ENCODE peak calls at places on chromosomes 7 and 10, in seven cellular contexts. One of them, this sample, is unnamed.

GRCh38 chr7:19982841-19983835 is 209.7 kb upstream of the TMEM196 start:
- DNase-seq in HCT116: peak; percentile 35
- DNase-seq in K562: no peak
- DNase-seq in GM12878: peak; percentile 38
- DNase-seq in SK-N-SH: no peak
- DNase-seq in HepG2: peak; percentile 6
- DNase-seq in H1: no peak
- DNase-seq in this sample: no peak

GRCh38 chr10:107790271-107790670 is 625.8 kb upstream of the SORCS1 start:
- DNase-seq in HCT116: no peak
- DNase-seq in K562: no peak
- DNase-seq in GM12878: no peak
- DNase-seq in SK-N-SH: no peak
- DNase-seq in HepG2: no peak
- DNase-seq in H1: no peak
- DNase-seq in this sample: no peak

GRCh38 chr10:22803201-22803895 is 89.0 kb upstream of the PIP4K2A start:
- DNase-seq in HCT116: no peak
- DNase-seq in K562: no peak
- DNase-seq in GM12878: no peak
- DNase-seq in SK-N-SH: no peak
- DNase-seq in HepG2: no peak
- DNase-seq in H1: no peak
- DNase-seq in this sample: peak; percentile 16

GRCh38 chr7:46932656-46933424 is 649.1 kb downstream of the TNS3 start:
- DNase-seq in HCT116: no peak
- DNase-seq in K562: no peak
- DNase-seq in GM12878: no peak
- DNase-seq in SK-N-SH: peak; percentile 81
- DNase-seq in HepG2: no peak
- DNase-seq in H1: no peak
- DNase-seq in this sample: peak; percentile 51

GRCh38 chr7:17030559-17030958 is 148.8 kb upstream of the AGR3 start:
- DNase-seq in HCT116: no peak
- DNase-seq in K562: no peak
- DNase-seq in GM12878: no peak
- DNase-seq in SK-N-SH: no peak
- DNase-seq in HepG2: no peak
- DNase-seq in H1: no peak
- DNase-seq in this sample: no peak

GRCh38 chr7:106679153-106679931 is 18.4 kb upstream of the CCDC71L start:
- DNase-seq in HCT116: no peak
- DNase-seq in K562: peak; percentile 81
- DNase-seq in GM12878: no peak
- DNase-seq in SK-N-SH: no peak
- DNase-seq in HepG2: no peak
- DNase-seq in H1: no peak
- DNase-seq in this sample: no peak

GRCh38 chr7:16794990-16795389 is 9.8 kb downstream of the AGR2 start:
- DNase-seq in HCT116: no peak
- DNase-seq in K562: no peak
- DNase-seq in GM12878: no peak
- DNase-seq in SK-N-SH: peak; percentile 20
- DNase-seq in HepG2: no peak
- DNase-seq in H1: no peak
- DNase-seq in this sample: no peak

GRCh38 chr10:28924585-28925153 is 247.3 kb downstream of the BAMBI start:
- DNase-seq in HCT116: no peak
- DNase-seq in K562: no peak
- DNase-seq in GM12878: no peak
- DNase-seq in SK-N-SH: no peak
- DNase-seq in HepG2: no peak
- DNase-seq in H1: no peak
- DNase-seq in this sample: no peak

GRCh38 chr10:21634599-21635365 is 100.8 kb downstream of the MLLT10 start:
- DNase-seq in HCT116: no peak
- DNase-seq in K562: no peak
- DNase-seq in GM12878: no peak
- DNase-seq in SK-N-SH: no peak
- DNase-seq in HepG2: no peak
- DNase-seq in H1: no peak
- DNase-seq in this sample: peak; percentile 15

GRCh38 chr7:47556511-47557180 is 25.3 kb downstream of the TNS3 start:
- DNase-seq in HCT116: no peak
- DNase-seq in K562: no peak
- DNase-seq in GM12878: no peak
- DNase-seq in SK-N-SH: no peak
- DNase-seq in HepG2: no peak
- DNase-seq in H1: no peak
- DNase-seq in this sample: no peak

GRCh38 chr10:73263948-73264347 is 11.5 kb upstream of the MRPS16 start:
- DNase-seq in HCT116: no peak
- DNase-seq in K562: no peak
- DNase-seq in GM12878: no peak
- DNase-seq in SK-N-SH: peak; percentile 34
- DNase-seq in HepG2: peak; percentile 17
- DNase-seq in H1: no peak
- DNase-seq in this sample: peak; percentile 47

GRCh38 chr10:69716711-69717560 is 84.8 kb upstream of the COL13A1 start:
- DNase-seq in HCT116: peak; percentile 51
- DNase-seq in K562: peak; percentile 75
- DNase-seq in GM12878: no peak
- DNase-seq in SK-N-SH: peak; percentile 84
- DNase-seq in HepG2: peak; percentile 35
- DNase-seq in H1: peak; percentile 46
- DNase-seq in this sample: peak; percentile 70

GRCh38 chr7:115056019-115056418 is 134.1 kb downstream of the MDFIC start:
- DNase-seq in HCT116: no peak
- DNase-seq in K562: no peak
- DNase-seq in GM12878: no peak
- DNase-seq in SK-N-SH: no peak
- DNase-seq in HepG2: no peak
- DNase-seq in H1: no peak
- DNase-seq in this sample: no peak

GRCh38 chr10:27908231-27908630 is 90.6 kb downstream of the ODAD2 start:
- DNase-seq in HCT116: no peak
- DNase-seq in K562: no peak
- DNase-seq in GM12878: no peak
- DNase-seq in SK-N-SH: no peak
- DNase-seq in HepG2: peak; percentile 8
- DNase-seq in H1: no peak
- DNase-seq in this sample: no peak

DNA sequence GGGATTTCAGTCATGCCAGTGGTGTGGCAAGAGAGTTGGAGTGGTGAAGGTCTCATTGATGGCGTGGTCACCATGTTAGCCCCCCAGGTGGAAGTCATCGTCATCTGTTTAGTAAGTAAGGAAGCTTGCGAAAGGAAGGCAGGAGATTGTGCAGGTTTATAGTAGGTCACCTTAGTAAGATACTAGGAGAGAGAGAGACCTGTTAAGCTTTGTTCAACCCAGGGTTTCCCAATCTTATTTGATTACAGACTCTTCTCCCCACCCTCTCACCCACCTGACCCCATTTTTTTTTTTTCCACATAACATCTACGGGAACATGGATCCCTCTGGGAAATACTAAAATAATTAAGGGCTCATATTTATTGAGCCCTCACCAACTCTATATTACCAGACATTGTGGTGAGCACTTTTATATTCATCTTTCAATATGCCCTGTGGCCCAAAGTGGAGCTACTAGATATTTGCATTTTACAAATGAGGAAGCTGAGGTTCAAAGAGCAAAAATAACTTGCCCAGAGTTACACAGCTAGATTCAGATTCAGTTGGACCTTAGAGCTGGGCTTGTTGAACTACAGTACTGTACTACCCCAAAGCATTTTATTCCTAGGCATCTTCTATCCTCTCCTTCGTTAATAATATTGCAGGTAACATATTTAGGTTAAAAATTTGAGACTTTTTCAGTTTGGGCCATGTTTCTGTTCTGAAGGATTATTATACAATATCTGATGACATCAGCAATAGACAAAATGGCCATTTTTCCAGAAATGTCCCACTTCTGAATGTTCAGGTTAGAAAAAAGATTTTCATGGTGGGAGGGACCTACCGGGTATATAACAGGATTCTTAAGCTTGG is 13.2 kb downstream of the PRXL2A start:
- DNase-seq in HCT116: no peak
- DNase-seq in K562: no peak
- DNase-seq in GM12878: peak; percentile 40
- DNase-seq in SK-N-SH: no peak
- DNase-seq in HepG2: no peak
- DNase-seq in H1: no peak
- DNase-seq in this sample: no peak
- TF ChIP-seq JUND in HCT116: no peak
- TF ChIP-seq JUND in K562: no peak
- TF ChIP-seq JUND in GM12878: no peak
- TF ChIP-seq JUND in SK-N-SH: no peak
- TF ChIP-seq JUND in HepG2: no peak
- TF ChIP-seq JUND in H1: no peak
- TF ChIP-seq JUND in this sample: no peak

GRCh38 chr7:90595341-90595800 is 750 bp upstream of the CDK14 start:
- DNase-seq in HCT116: no peak
- DNase-seq in K562: no peak
- DNase-seq in GM12878: no peak
- DNase-seq in SK-N-SH: no peak
- DNase-seq in HepG2: no peak
- DNase-seq in H1: no peak
- DNase-seq in this sample: no peak

GRCh38 chr7:90597527-90597871 is 1.4 kb downstream of the CDK14 start:
- DNase-seq in HCT116: no peak
- DNase-seq in K562: no peak
- DNase-seq in GM12878: no peak
- DNase-seq in SK-N-SH: no peak
- DNase-seq in HepG2: no peak
- DNase-seq in H1: no peak
- DNase-seq in this sample: no peak

GRCh38 chr7:90597879-90598278 is 1.8 kb downstream of the CDK14 start:
- DNase-seq in HCT116: no peak
- DNase-seq in K562: no peak
- DNase-seq in GM12878: no peak
- DNase-seq in SK-N-SH: no peak
- DNase-seq in HepG2: no peak
- DNase-seq in H1: no peak
- DNase-seq in this sample: no peak

GRCh38 chr7:90595801-90596683 is at the start of gene CDK14:
- DNase-seq in HCT116: peak; percentile 23
- DNase-seq in K562: peak; percentile 84
- DNase-seq in GM12878: no peak
- DNase-seq in SK-N-SH: peak; percentile 96
- DNase-seq in HepG2: peak; percentile 46
- DNase-seq in H1: no peak
- DNase-seq in this sample: peak; percentile 73

GRCh38 chr7:90596745-90597526 is 815 bp downstream of the CDK14 start:
- DNase-seq in HCT116: no peak
- DNase-seq in K562: no peak
- DNase-seq in GM12878: peak; percentile 40
- DNase-seq in SK-N-SH: peak; percentile 82
- DNase-seq in HepG2: no peak
- DNase-seq in H1: no peak
- DNase-seq in this sample: peak; percentile 49
- TF ChIP-seq JUND in HCT116: no peak
- TF ChIP-seq JUND in K562: no peak
- TF ChIP-seq JUND in GM12878: no peak
- TF ChIP-seq JUND in SK-N-SH: no peak
- TF ChIP-seq JUND in HepG2: no peak
- TF ChIP-seq JUND in H1: no peak
- TF ChIP-seq JUND in this sample: no peak

GRCh38 chr10:85225311-85225710 is 896.9 kb downstream of the CCSER2 start:
- DNase-seq in HCT116: no peak
- DNase-seq in K562: no peak
- DNase-seq in GM12878: no peak
- DNase-seq in SK-N-SH: no peak
- DNase-seq in HepG2: no peak
- DNase-seq in H1: no peak
- DNase-seq in this sample: no peak
- TF ChIP-seq JUND in HCT116: no peak
- TF ChIP-seq JUND in K562: no peak
- TF ChIP-seq JUND in GM12878: no peak
- TF ChIP-seq JUND in SK-N-SH: no peak
- TF ChIP-seq JUND in HepG2: no peak
- TF ChIP-seq JUND in H1: no peak
- TF ChIP-seq JUND in this sample: no peak

GRCh38 chr10:57979466-57979865 is 288.2 kb downstream of the IPMK start:
- DNase-seq in HCT116: peak; percentile 21
- DNase-seq in K562: no peak
- DNase-seq in GM12878: no peak
- DNase-seq in SK-N-SH: no peak
- DNase-seq in HepG2: no peak
- DNase-seq in H1: no peak
- DNase-seq in this sample: no peak
- TF ChIP-seq JUND in HCT116: peak; percentile 15
- TF ChIP-seq JUND in K562: no peak
- TF ChIP-seq JUND in GM12878: no peak
- TF ChIP-seq JUND in SK-N-SH: no peak
- TF ChIP-seq JUND in HepG2: no peak
- TF ChIP-seq JUND in H1: no peak
- TF ChIP-seq JUND in this sample: no peak

This sample was measured in T47D.